ENCODE peak calls at places on chromosomes 3 and 15, in seven cellular contexts. I is prostate gland; U is EH; P is astrocyte of the hippocampus; V is activated CD4-positive, alpha-beta T cell treated with anti-CD3 and anti-CD28 coated beads, Interleukin-2, amount 50 U/mL, for 24 hours; R is hepatic stellate cell; Q is hypothalamus. B is an unnamed sample.

GRCh38 chr15:79307251-79307650 is 3.7 kb upstream of the TMED3 start:
- DNase-seq in V (no peak), R (no peak), U (no peak), I (no peak), P (no peak), Q (no peak), B (no peak)

GRCh38 chr3:95333826-95334225 is 1271.0 kb downstream of the NSUN3 start:
- DNase-seq in R (no peak), U (no peak), I (no peak), V (no peak), P (no peak), Q (no peak), B (no peak)

GRCh38 chr3:112605285-112605684 is 35.7 kb downstream of the CCDC80 start:
- DNase-seq in R (peak; percentile 76), U (peak; percentile 96), P (peak; percentile 80), Q (peak; percentile 25), V (no peak), I (no peak), B (peak; percentile 92)

GRCh38 chr15:61556037-61556648 is 327.0 kb upstream of the RORA start:
- DNase-seq in I (no peak), P (peak; percentile 81), Q (no peak), U (peak; percentile 42), V (no peak), R (no peak), B (no peak)

GRCh38 chr3:185477316-185477715 is 21.5 kb downstream of the TMEM41A start:
- DNase-seq in V (no peak), I (no peak), P (no peak), Q (no peak), U (no peak), R (no peak), B (no peak)

GRCh38 chr3:196323723-196324122 is 5.7 kb upstream of the DYNLT2B start:
- DNase-seq in V (no peak), R (no peak), Q (no peak), I (no peak), U (peak; percentile 47), P (no peak), B (no peak)

GRCh38 chr15:28118083-28118482 is 19.0 kb upstream of the OCA2 start:
- DNase-seq in Q (no peak), U (no peak), R (no peak), V (no peak), I (no peak), P (no peak), B (no peak)

GRCh38 chr3:17239417-17239816 is 354.7 kb downstream of the PLCL2 start:
- DNase-seq in U (no peak), P (no peak), Q (no peak), I (no peak), R (no peak), V (no peak), B (peak; percentile 5)

GRCh38 chr3:137525471-137525870 is 238.6 kb upstream of the SOX14 start:
- DNase-seq in V (no peak), R (no peak), Q (no peak), I (no peak), U (no peak), P (no peak), B (no peak)

GRCh38 chr15:39599871-39600270 is 19.0 kb downstream of the THBS1 start:
- DNase-seq in P (peak; percentile 25), I (no peak), R (no peak), V (no peak), U (peak; percentile 81), Q (no peak), B (no peak)

GRCh38 chr3:121769246-121769645 is 19.7 kb upstream of the GOLGB1 start:
- DNase-seq in V (no peak), I (no peak), P (no peak), R (no peak), Q (no peak), U (no peak), B (no peak)

GRCh38 chr3:134368751-134369105 is 5.5 kb downstream of the AMOTL2 start:
- DNase-seq in R (no peak), V (no peak), U (peak; percentile 23), P (no peak), Q (no peak), I (no peak), B (peak; percentile 42)

GRCh38 chr3:50627407-50628051 is 10.6 kb downstream of the MAPKAPK3 start:
- DNase-seq in R (peak; percentile 75), V (no peak), Q (no peak), P (peak; percentile 79), I (no peak), U (peak; percentile 83), B (peak; percentile 94)

GRCh38 chr15:27495963-27496459 is 525.0 kb downstream of the GABRG3 start:
- DNase-seq in V (no peak), P (no peak), R (no peak), Q (no peak), I (no peak), U (no peak), B (no peak)

GRCh38 chr15:74768771-74769342 is 13.0 kb upstream of the CSK start:
- DNase-seq in P (peak; percentile 71), R (peak; percentile 81), I (peak; percentile 57), Q (peak; percentile 22), U (peak; percentile 68), V (no peak), B (peak; percentile 97)

GRCh38 chr15:77869021-77869895 is 208.3 kb downstream of the TBC1D2B start:
- DNase-seq in U (peak; percentile 79), R (no peak), I (no peak), V (no peak), P (peak; percentile 16), Q (no peak), B (peak; percentile 87)

GRCh38 chr3:157921271-157921670 is 184.9 kb downstream of the SHOX2 start:
- DNase-seq in I (no peak), U (no peak), R (no peak), V (no peak), P (no peak), Q (no peak), B (no peak)

GRCh38 chr3:12345141-12345561 is 56.3 kb downstream of the PPARG start:
- DNase-seq in V (no peak), U (peak; percentile 27), P (peak; percentile 50), Q (no peak), R (no peak), I (no peak), B (peak; percentile 73)

GRCh38 chr3:177195242-177195940 is 1.9 kb downstream of the TBL1XR1 start:
- DNase-seq in V (no peak), I (peak; percentile 60), U (peak; percentile 20), R (no peak), P (peak; percentile 77), Q (no peak), B (peak; percentile 75)

GRCh38 chr15:68400066-68400456 is 31.9 kb downstream of the ITGA11 start:
- DNase-seq in P (no peak), V (no peak), U (no peak), I (no peak), Q (no peak), R (no peak), B (no peak)

GRCh38 chr3:157280786-157281185 is 120.8 kb upstream of the CCNL1 start:
- DNase-seq in P (no peak), V (no peak), Q (no peak), U (peak; percentile 31), I (no peak), R (no peak), B (no peak)

GRCh38 chr3:43094381-43094780 is 11.5 kb downstream of the POMGNT2 start:
- DNase-seq in Q (no peak), R (no peak), I (no peak), U (no peak), V (no peak), P (no peak), B (no peak)

GRCh38 chr3:45199837-45200648 is 26.0 kb downstream of the TMEM158 start:
- DNase-seq in U (peak; percentile 94), Q (no peak), P (peak; percentile 86), R (peak; percentile 74), I (peak; percentile 8), V (no peak), B (peak; percentile 85)

GRCh38 chr15:88744548-88745020 is 58.7 kb upstream of the ACAN start:
- DNase-seq in V (no peak), R (no peak), Q (no peak), U (peak; percentile 55), I (no peak), P (no peak), B (peak; percentile 82)

GRCh38 chr3:39497753-39498152 is 30.3 kb downstream of the MOBP start:
- DNase-seq in U (no peak), R (no peak), Q (no peak), V (no peak), I (no peak), P (no peak), B (no peak)

GRCh38 chr15:71660501-71660900 is 149.9 kb upstream of the NR2E3 start:
- DNase-seq in Q (no peak), U (no peak), I (no peak), R (no peak), V (no peak), P (no peak), B (no peak)

GRCh38 chr15:76972420-76973361 is 22.2 kb upstream of the PSTPIP1 start:
- DNase-seq in I (no peak), U (no peak), R (peak; percentile 42), Q (no peak), P (peak; percentile 29), V (no peak), B (no peak)

GRCh38 chr3:166510382-166510781 is 673.2 kb upstream of the BCHE start:
- DNase-seq in R (no peak), U (no peak), V (no peak), P (no peak), Q (no peak), I (no peak), B (no peak)

GRCh38 chr3:10855871-10856662 is 40.0 kb downstream of the SLC6A11 start:
- DNase-seq in V (no peak), I (no peak), R (no peak), U (no peak), Q (no peak), P (no peak), B (no peak)

GRCh38 chr15:73986055-73986775 is 5.9 kb downstream of the STOML1 start:
- DNase-seq in V (no peak), U (peak; percentile 30), I (no peak), R (no peak), P (no peak), Q (no peak), B (peak; percentile 69)

GRCh38 chr3:184563941-184564684 is 2.5 kb downstream of the EPHB3 start:
- DNase-seq in I (no peak), P (no peak), V (no peak), Q (no peak), U (no peak), R (no peak), B (peak; percentile 68)

GRCh38 chr15:99718421-99718820 is 14.8 kb downstream of the LYSMD4 start:
- DNase-seq in R (no peak), P (no peak), I (no peak), U (no peak), V (no peak), Q (no peak), B (no peak)

GRCh38 chr3:149879872-149880271 is 66.9 kb downstream of the RNF13 start:
- DNase-seq in U (peak; percentile 71), P (peak; percentile 81), V (no peak), Q (peak; percentile 5), I (no peak), R (peak; percentile 21), B (no peak)

GRCh38 chr3:14555835-14556234 is 15.7 kb upstream of the GRIP2 start:
- DNase-seq in V (no peak), U (no peak), P (peak; percentile 6), R (no peak), Q (no peak), I (no peak), B (no peak)

GRCh38 chr3:69505770-69506407 is 120.0 kb upstream of the FRMD4B start:
- DNase-seq in U (no peak), Q (no peak), V (no peak), I (no peak), R (no peak), P (no peak), B (no peak)

GRCh38 chr15:54208786-54209185 is 230.5 kb downstream of the UNC13C start:
- DNase-seq in I (no peak), V (no peak), P (no peak), U (no peak), Q (no peak), R (no peak), B (no peak)

GRCh38 chr3:53523346-53523745 is 28.9 kb downstream of the CACNA1D start:
- DNase-seq in U (no peak), V (no peak), I (no peak), P (no peak), Q (no peak), R (no peak), B (no peak)

B was measured in osteoblast.